ENCODE peak calls at places on chromosomes 4 and X, in eight cellular contexts. E is spleen, Y is sigmoid colon, B is Panc1, H is suprapubic skin, Z is GM23338, P is prostate gland, I is stomach. Q is an unnamed sample.

GRCh38 chr4:7774301-7775019 is 165.2 kb downstream of the AFAP1 start:
- DNase-seq in E (peak), Y (peak), B (no peak), H (no peak), Z (no peak), P (no peak), I (no peak), Q (peak)

GRCh38 chr4:120331486-120332281 is 265.0 kb upstream of the MAD2L1 start:
- DNase-seq in E (no peak), Y (no peak), B (no peak), H (no peak), Z (no peak), P (no peak), I (no peak), Q (no peak)

GRCh38 chrX:115392871-115393270 is 103.4 kb downstream of the LUZP4 start:
- DNase-seq in E (no peak), Y (no peak), B (no peak), H (no peak), Z (no peak), P (no peak), I (no peak), Q (no peak)

GRCh38 chrX:155966876-155967275 is 30.6 kb upstream of the IL9R start:
- DNase-seq in E (no peak), Y (no peak), B (no peak), H (no peak), Z (peak), P (no peak), I (no peak), Q (no peak)

GRCh38 chr4:72919464-72919863 is 150.1 kb downstream of the COX18 start:
- DNase-seq in E (no peak), Y (no peak), B (no peak), H (no peak), Z (no peak), P (no peak), I (no peak), Q (no peak)

GRCh38 chr4:159051245-159052071 is 51.4 kb upstream of the RAPGEF2 start:
- DNase-seq in E (no peak), Y (no peak), B (no peak), H (no peak), Z (peak), P (no peak), I (no peak), Q (no peak)

GRCh38 chr4:37066149-37066548 is 178.4 kb upstream of the NWD2 start:
- DNase-seq in E (no peak), Y (no peak), B (no peak), H (no peak), Z (no peak), P (peak), I (no peak), Q (no peak)

GRCh38 chr4:83320548-83320947 is 14.1 kb downstream of the HPSE start:
- DNase-seq in E (peak), Y (peak), B (no peak), H (no peak), Z (no peak), P (no peak), I (peak), Q (peak)

GRCh38 chrX:46912098-46912672 is at the start of gene JADE3:
- DNase-seq in E (peak), Y (peak), B (peak), H (peak), Z (peak), P (peak), I (peak), Q (peak)

GRCh38 chrX:150486011-150486410 is 82.4 kb upstream of the MTM1 start:
- DNase-seq in E (no peak), Y (peak), B (peak), H (no peak), Z (peak), P (peak), I (peak), Q (no peak)

GRCh38 chrX:78548012-78548411 is 111.1 kb downstream of the RTL3 start:
- DNase-seq in E (no peak), Y (no peak), B (no peak), H (no peak), Z (no peak), P (no peak), I (no peak), Q (no peak)

GRCh38 chrX:46686003-46686645 is 72.8 kb downstream of the SLC9A7 start:
- DNase-seq in E (no peak), Y (no peak), B (no peak), H (no peak), Z (peak), P (peak), I (no peak), Q (no peak)

GRCh38 chr4:1870578-1871443 is at the start of gene NSD2:
- DNase-seq in E (peak), Y (peak), B (no peak), H (peak), Z (peak), P (peak), I (peak), Q (peak)
- TF ChIP-seq POLR2AphosphoS5 in E (peak), Y (peak), B (peak), H (peak), Z (peak), P (no peak), I (peak), Q (peak)

GRCh38 chrX:145394344-145394743 is 147.0 kb downstream of the SPANXN1 start:
- DNase-seq in E (no peak), Y (no peak), B (no peak), H (no peak), Z (no peak), P (no peak), I (no peak), Q (no peak)

GRCh38 chrX:145396612-145397011 is 149.3 kb downstream of the SPANXN1 start:
- DNase-seq in E (no peak), Y (no peak), B (no peak), H (no peak), Z (no peak), P (no peak), I (no peak), Q (no peak)

GRCh38 chrX:145393702-145394235 is 146.5 kb downstream of the SPANXN1 start:
- DNase-seq in E (no peak), Y (no peak), B (no peak), H (no peak), Z (peak), P (no peak), I (no peak), Q (no peak)
- TF ChIP-seq CTCF in E (no peak), Y (no peak), B (peak), H (no peak), Z (peak), P (no peak), I (no peak), Q (no peak)

GRCh38 chr4:175787948-175788347 is 24.1 kb downstream of the GPM6A start:
- DNase-seq in E (no peak), Y (no peak), B (no peak), H (no peak), Z (no peak), P (no peak), I (no peak), Q (no peak)

GRCh38 chr4:175779081-175779620 is 32.9 kb downstream of the GPM6A start:
- DNase-seq in E (no peak), Y (no peak), B (no peak), H (no peak), Z (no peak), P (no peak), I (no peak), Q (no peak)

GRCh38 chr4:175789632-175790031 is 22.4 kb downstream of the GPM6A start:
- DNase-seq in E (no peak), Y (no peak), B (no peak), H (no peak), Z (no peak), P (no peak), I (no peak), Q (no peak)

GRCh38 chr4:175790067-175790466 is 22.0 kb downstream of the GPM6A start:
- DNase-seq in E (no peak), Y (no peak), B (no peak), H (no peak), Z (no peak), P (no peak), I (no peak), Q (no peak)

GRCh38 chr4:175784986-175785525 is 27.0 kb downstream of the GPM6A start:
- DNase-seq in E (no peak), Y (no peak), B (no peak), H (no peak), Z (no peak), P (no peak), I (no peak), Q (no peak)
- TF ChIP-seq POLR2AphosphoS5 in E (no peak), Y (no peak), B (no peak), H (no peak), Z (no peak), P (no peak), I (no peak), Q (no peak)

GRCh38 chr4:147923854-147924253 is 192.0 kb downstream of the ARHGAP10 start:
- DNase-seq in E (no peak), Y (no peak), B (no peak), H (no peak), Z (no peak), P (no peak), I (no peak), Q (no peak)

GRCh38 chr4:147928400-147928799 is 196.5 kb downstream of the ARHGAP10 start:
- DNase-seq in E (no peak), Y (no peak), B (no peak), H (no peak), Z (no peak), P (no peak), I (no peak), Q (no peak)

GRCh38 chr4:147927377-147928137 is 195.7 kb downstream of the ARHGAP10 start:
- DNase-seq in E (no peak), Y (peak), B (no peak), H (no peak), Z (peak), P (no peak), I (no peak), Q (no peak)

GRCh38 chr4:147924604-147925412 is 192.9 kb downstream of the ARHGAP10 start:
- DNase-seq in E (no peak), Y (no peak), B (no peak), H (no peak), Z (peak), P (peak), I (peak), Q (no peak)
- TF ChIP-seq CTCF in E (peak), Y (no peak), B (peak), H (no peak), Z (peak), P (peak), I (peak), Q (no peak)

GRCh38 chr4:2942532-2943363 is 20.5 kb downstream of the NOP14 start:
- DNase-seq in E (peak), Y (no peak), B (no peak), H (peak), Z (no peak), P (no peak), I (peak), Q (no peak)
- TF ChIP-seq POLR2AphosphoS5 in E (peak), Y (no peak), B (peak), H (no peak), Z (no peak), P (no peak), I (no peak), Q (no peak)

GRCh38 chrX:129524250-129524850 is 1.1 kb upstream of the SMARCA1 start:
- DNase-seq in E (no peak), Y (no peak), B (no peak), H (no peak), Z (no peak), P (no peak), I (no peak), Q (no peak)

GRCh38 chrX:129522184-129523059 is 868 bp downstream of the SMARCA1 start:
- DNase-seq in E (no peak), Y (peak), B (no peak), H (no peak), Z (peak), P (peak), I (peak), Q (peak)

GRCh38 chrX:129523076-129524055 is at the start of gene SMARCA1:
- DNase-seq in E (peak), Y (peak), B (no peak), H (peak), Z (peak), P (peak), I (peak), Q (peak)

GRCh38 chrX:129529685-129530281 is 6.5 kb upstream of the SMARCA1 start:
- DNase-seq in E (no peak), Y (no peak), B (no peak), H (no peak), Z (no peak), P (no peak), I (no peak), Q (no peak)

GRCh38 chrX:129525162-129525561 is 1.9 kb upstream of the SMARCA1 start:
- DNase-seq in E (no peak), Y (no peak), B (no peak), H (no peak), Z (no peak), P (no peak), I (no peak), Q (no peak)
- TF ChIP-seq CTCF in E (no peak), Y (no peak), B (no peak), H (no peak), Z (no peak), P (no peak), I (no peak), Q (no peak)

DNA sequence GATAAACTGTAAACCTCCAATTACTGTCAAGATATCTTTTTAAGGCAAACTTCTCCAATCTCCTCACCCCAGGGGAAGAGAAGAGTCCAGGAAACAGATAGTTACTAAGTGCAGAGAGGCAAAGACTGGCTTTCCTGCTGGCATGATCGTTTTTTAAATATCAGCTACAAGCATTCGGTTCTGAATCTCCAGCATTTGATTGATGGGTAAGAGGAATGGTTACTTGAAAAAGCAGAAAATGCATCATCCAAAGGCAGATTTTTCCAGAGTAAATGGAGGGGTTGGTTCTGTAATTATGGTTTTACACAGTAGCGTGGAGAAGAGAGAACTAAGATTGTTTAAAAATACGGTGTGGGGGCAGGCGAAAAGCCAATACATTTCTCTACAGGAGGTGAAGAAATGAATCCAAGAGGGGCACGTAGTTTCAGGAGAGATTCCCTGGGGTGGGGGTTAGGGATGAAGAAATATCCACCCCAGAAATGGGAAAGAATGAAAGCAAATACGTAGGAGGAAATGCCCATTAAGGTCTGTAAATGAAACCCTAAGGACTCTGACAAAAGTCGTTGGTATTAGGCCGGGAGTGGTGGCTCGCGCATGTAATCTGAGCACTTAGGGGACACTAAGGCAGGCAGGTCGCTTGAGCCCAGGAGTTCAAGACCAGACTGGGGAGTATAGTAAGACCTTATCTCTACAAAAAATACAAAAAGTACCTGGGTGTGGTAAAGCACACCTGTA is 248.3 kb downstream of the DHRSX start:
- DNase-seq in E (no peak), Y (peak), B (no peak), H (no peak), Z (no peak), P (no peak), I (no peak), Q (no peak)
- TF ChIP-seq POLR2AphosphoS5 in E (no peak), Y (no peak), B (no peak), H (no peak), Z (no peak), P (no peak), I (no peak), Q (no peak)

DNA sequence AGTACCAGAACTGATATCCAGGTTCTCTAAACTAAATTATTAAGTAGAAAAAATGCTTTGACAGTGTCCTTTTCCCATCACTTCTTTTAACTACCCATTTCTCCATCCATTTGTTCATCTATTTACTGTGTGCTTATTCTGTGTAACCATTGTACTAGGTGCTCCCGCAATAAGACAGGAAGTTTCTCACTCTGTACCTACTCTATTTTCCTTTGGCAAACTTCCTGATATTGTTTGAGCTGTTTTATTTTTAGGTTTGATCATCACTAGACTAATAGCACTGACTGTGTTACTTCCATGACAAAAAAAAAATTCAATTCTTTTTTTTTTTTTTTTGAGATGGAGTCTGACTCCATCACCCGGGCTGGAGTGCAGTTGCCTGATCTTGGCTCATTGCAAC is 102.5 kb upstream of the CASK start:
- DNase-seq in E (no peak), Y (no peak), B (no peak), H (no peak), Z (no peak), P (no peak), I (no peak), Q (no peak)
- TF ChIP-seq CTCF in E (no peak), Y (no peak), B (no peak), H (no peak), Z (no peak), P (no peak), I (no peak), Q (no peak)

GRCh38 chr4:52051615-52052474 is 741 bp downstream of the SPATA18 start:
- DNase-seq in E (peak), Y (peak), B (no peak), H (no peak), Z (peak), P (peak), I (peak), Q (peak)
- TF ChIP-seq POLR2AphosphoS5 in E (no peak), Y (no peak), B (no peak), H (no peak), Z (peak), P (peak), I (no peak), Q (no peak)

GRCh38 chr4:4734425-4734824 is 125.0 kb upstream of the MSX1 start:
- DNase-seq in E (no peak), Y (peak), B (no peak), H (no peak), Z (no peak), P (no peak), I (no peak), Q (no peak)
- TF ChIP-seq CTCF in E (no peak), Y (no peak), B (no peak), H (no peak), Z (no peak), P (no peak), I (no peak), Q (no peak)